ENCODE peak calls at places on chromosomes 7 and 10, in four cellular contexts. F is substantia nigra, E is choroid plexus epithelial cell, H is amniotic stem cell. L is an unnamed sample.

GRCh38 chr7:35839860-35840854 is 39.3 kb downstream of the SEPTIN7 start:
- DNase-seq in F (no peak), E (peak; percentile 52), H (no peak), L (peak; percentile 3)

GRCh38 chr7:1693991-1694524 is 24.0 kb downstream of the ELFN1 start:
- DNase-seq in F (peak; percentile 19), E (peak; percentile 79), H (no peak), L (peak; percentile 28)

GRCh38 chr7:84364708-84365107 is 170.1 kb upstream of the SEMA3A start:
- DNase-seq in F (no peak), E (peak; percentile 69), H (peak; percentile 1), L (no peak)

GRCh38 chr10:69352569-69353264 is 64.0 kb downstream of the TACR2 start:
- DNase-seq in F (no peak), E (peak; percentile 66), H (peak; percentile 41), L (no peak)

GRCh38 chr7:35263396-35263795 is 9.5 kb upstream of the TBX20 start:
- DNase-seq in F (no peak), E (no peak), H (no peak), L (no peak)

GRCh38 chr10:10213237-10213636 is 804.4 kb upstream of the CELF2 start:
- DNase-seq in F (no peak), E (no peak), H (no peak), L (no peak)

GRCh38 chr10:131830446-131831130 is 70.2 kb upstream of the PPP2R2D start:
- DNase-seq in F (no peak), E (no peak), H (no peak), L (no peak)

GRCh38 chr10:46787321-46787615 is 124.0 kb upstream of the PTPN20 start:
- DNase-seq in F (peak; percentile 63), E (peak; percentile 61), H (no peak), L (peak; percentile 46)

GRCh38 chr10:22712959-22713852 is 1.2 kb downstream of the PIP4K2A start:
- DNase-seq in F (no peak), E (peak; percentile 47), H (no peak), L (peak; percentile 43)

GRCh38 chr7:114369294-114369693 is 45.3 kb upstream of the FOXP2 start:
- DNase-seq in F (no peak), E (no peak), H (no peak), L (no peak)

GRCh38 chr7:22357311-22358175 is 589 bp upstream of the RAPGEF5 start:
- DNase-seq in F (no peak), E (no peak), H (no peak), L (peak; percentile 76)

GRCh38 chr10:126905776-126906703 is 812 bp downstream of the DOCK1 start:
- DNase-seq in F (no peak), E (peak; percentile 29), H (peak; percentile 18), L (peak; percentile 52)

GRCh38 chr10:35351021-35351420 is 14.7 kb downstream of the CCNY start:
- DNase-seq in F (no peak), E (no peak), H (no peak), L (no peak)

GRCh38 chr7:5595545-5596045 is 172.0 kb upstream of the TNRC18 start:
- DNase-seq in F (no peak), E (peak; percentile 63), H (no peak), L (no peak)

GRCh38 chr7:30465342-30466170 is 13.0 kb downstream of the NOD1 start:
- DNase-seq in F (peak; percentile 4), E (peak; percentile 62), H (no peak), L (no peak)

GRCh38 chr7:18495412-18496335 is at the start of gene HDAC9:
- DNase-seq in F (peak; percentile 75), E (peak; percentile 40), H (peak; percentile 27), L (peak; percentile 73)

GRCh38 chr7:117068511-117069155 is 115.3 kb downstream of the ST7 start:
- DNase-seq in F (peak; percentile 20), E (no peak), H (no peak), L (peak; percentile 40)

GRCh38 chr10:77531441-77532001 is 106.1 kb downstream of the KCNMA1 start:
- DNase-seq in F (no peak), E (peak; percentile 73), H (peak; percentile 85), L (peak; percentile 62)

GRCh38 chr7:132065193-132065972 is 509.0 kb upstream of the PODXL start:
- DNase-seq in F (peak; percentile 36), E (peak; percentile 95), H (peak; percentile 90), L (peak; percentile 63)

GRCh38 chr10:82190432-82191260 is 315.7 kb downstream of the NRG3 start:
- DNase-seq in F (no peak), E (peak; percentile 6), H (no peak), L (no peak)

GRCh38 chr10:123148414-123149161 is 652 bp downstream of the HMX2 start:
- DNase-seq in F (no peak), E (no peak), H (no peak), L (no peak)

GRCh38 chr7:140176271-140176701 is 497 bp downstream of the KDM7A start:
- DNase-seq in F (no peak), E (no peak), H (no peak), L (peak; percentile 41)

GRCh38 chr10:79079490-79080355 is 11.0 kb downstream of the ZMIZ1 start:
- DNase-seq in F (no peak), E (peak; percentile 43), H (peak; percentile 21), L (peak; percentile 48)

GRCh38 chr7:117251687-117252086 is 71.2 kb downstream of the WNT2 start:
- DNase-seq in F (no peak), E (peak; percentile 37), H (no peak), L (no peak)

GRCh38 chr7:19117870-19118608 is 603 bp upstream of the TWIST1 start:
- DNase-seq in F (no peak), E (peak; percentile 62), H (no peak), L (no peak)

GRCh38 chr10:17239276-17239660 is 11.2 kb downstream of the VIM start:
- DNase-seq in F (no peak), E (no peak), H (no peak), L (no peak)

GRCh38 chr10:93208717-93209464 is 135.2 kb downstream of the CYP26A1 start:
- DNase-seq in F (no peak), E (no peak), H (no peak), L (peak; percentile 12)

GRCh38 chr10:6134099-6134880 is 45.5 kb downstream of the RBM17 start:
- DNase-seq in F (no peak), E (no peak), H (no peak), L (no peak)

GRCh38 chr10:96904648-96905047 is 72.5 kb downstream of the LCOR start:
- DNase-seq in F (no peak), E (no peak), H (no peak), L (no peak)

GRCh38 chr10:80444646-80445319 is 9.3 kb upstream of the TSPAN14 start:
- DNase-seq in F (peak; percentile 73), E (peak; percentile 82), H (peak; percentile 46), L (peak; percentile 83)

GRCh38 chr7:112064627-112065385 is 141.4 kb downstream of the DOCK4 start:
- DNase-seq in F (no peak), E (no peak), H (no peak), L (no peak)

GRCh38 chr7:25720427-25720826 is 431.6 kb upstream of the NFE2L3 start:
- DNase-seq in F (no peak), E (peak; percentile 47), H (no peak), L (no peak)